ENCODE peak calls at places on chromosomes 16 and 17, in seven cellular contexts. I is heart left ventricle; T is CD8-positive, alpha-beta T cell; H is GM12878; G is GM23338; W is endodermal cell; A is IMR-90. Y is an unnamed sample.

GRCh38 chr17:4708436-4708835 is 2.0 kb upstream of the ARRB2 start:
- DNase-seq in I (no peak), T (peak; percentile 74), H (no peak), G (peak; percentile 80), W (peak; percentile 80), A (no peak), Y (no peak)

GRCh38 chr16:73033271-73033998 is 14.5 kb downstream of the ZFHX3 start:
- DNase-seq in I (no peak), T (no peak), H (no peak), G (peak; percentile 96), W (peak; percentile 92), A (no peak), Y (no peak)

GRCh38 chr16:83345846-83346245 is 461.9 kb upstream of the HSBP1 start:
- DNase-seq in I (no peak), T (no peak), H (no peak), G (peak; percentile 36), W (no peak), A (no peak), Y (no peak)

GRCh38 chr16:10083301-10083700 is 98.9 kb downstream of the GRIN2A start:
- DNase-seq in I (no peak), T (no peak), H (no peak), G (no peak), W (no peak), A (no peak), Y (no peak)

GRCh38 chr16:88616320-88616719 is 22.1 kb upstream of the IL17C start:
- DNase-seq in I (no peak), T (peak; percentile 14), H (no peak), G (no peak), W (no peak), A (no peak), Y (no peak)

GRCh38 chr16:47110939-47111338 is 32.8 kb downstream of the NETO2 start:
- DNase-seq in I (no peak), T (no peak), H (no peak), G (peak; percentile 53), W (no peak), A (no peak), Y (no peak)

GRCh38 chr16:11010576-11011221 is 66.3 kb downstream of the CLEC16A start:
- DNase-seq in I (no peak), T (no peak), H (no peak), G (no peak), W (no peak), A (no peak), Y (peak; percentile 65)

GRCh38 chr16:50977064-50977621 is 173.9 kb downstream of the SALL1 start:
- DNase-seq in I (no peak), T (no peak), H (no peak), G (no peak), W (no peak), A (no peak), Y (no peak)

GRCh38 chr17:73586921-73587680 is 57.1 kb downstream of the SDK2 start:
- DNase-seq in I (peak; percentile 66), T (no peak), H (no peak), G (no peak), W (peak; percentile 70), A (no peak), Y (peak; percentile 48)

GRCh38 chr17:7552621-7553051 is 3.8 kb downstream of the TNFSF12 start:
- DNase-seq in I (no peak), T (no peak), H (peak; percentile 95), G (no peak), W (no peak), A (no peak), Y (no peak)

GRCh38 chr16:20271893-20272292 is 55.4 kb downstream of the GP2 start:
- DNase-seq in I (no peak), T (no peak), H (no peak), G (no peak), W (peak; percentile 53), A (no peak), Y (no peak)

GRCh38 chr17:75753514-75754377 is 11.2 kb downstream of the GALK1 start:
- DNase-seq in I (peak; percentile 90), T (peak; percentile 72), H (no peak), G (peak; percentile 92), W (peak; percentile 97), A (peak; percentile 56), Y (peak; percentile 78)

GRCh38 chr16:49023095-49023494 is 258.5 kb downstream of the CBLN1 start:
- DNase-seq in I (no peak), T (no peak), H (no peak), G (no peak), W (no peak), A (peak; percentile 39), Y (no peak)

GRCh38 chr17:41580651-41581365 is 5.9 kb downstream of the KRT14 start:
- DNase-seq in I (no peak), T (no peak), H (no peak), G (no peak), W (no peak), A (no peak), Y (no peak)

GRCh38 chr16:16052916-16053315 is 103.5 kb downstream of the ABCC1 start:
- DNase-seq in I (no peak), T (no peak), H (no peak), G (no peak), W (no peak), A (peak; percentile 89), Y (no peak)

GRCh38 chr16:88705076-88705684 is 1.0 kb downstream of the RNF166 start:
- DNase-seq in I (no peak), T (peak; percentile 78), H (no peak), G (no peak), W (no peak), A (peak; percentile 34), Y (no peak)

GRCh38 chr16:84699147-84699711 is 571 bp upstream of the USP10 start:
- DNase-seq in I (no peak), T (no peak), H (no peak), G (no peak), W (no peak), A (no peak), Y (no peak)

GRCh38 chr17:64252831-64253230 is 10.2 kb downstream of the TEX2 start:
- DNase-seq in I (no peak), T (no peak), H (no peak), G (no peak), W (no peak), A (peak; percentile 30), Y (no peak)

GRCh38 chr16:17416461-17417221 is 54.1 kb downstream of the XYLT1 start:
- DNase-seq in I (no peak), T (peak; percentile 56), H (peak; percentile 89), G (peak; percentile 78), W (peak; percentile 78), A (peak; percentile 38), Y (peak; percentile 21)
- H3K4me3 ChIP-seq in I (peak overlapping the region; percentile 4), T (peak overlapping the region; percentile 49), H (peak overlapping the region; percentile 34), G (no peak overlapping the region), W (peak overlapping the region; percentile 59), A (no peak overlapping the region), Y (peak overlapping the region; percentile 33)

GRCh38 chr16:86457621-86458456 is 52.5 kb upstream of the FOXF1 start:
- DNase-seq in I (no peak), T (no peak), H (no peak), G (no peak), W (no peak), A (peak; percentile 99), Y (no peak)
- H3K4me1 ChIP-seq in I (no peaks in the 10 kb centered on the region), T (no peaks in the 10 kb centered on the region), H (no peaks in the 10 kb centered on the region), G (no peaks in the 10 kb centered on the region), W (no peaks in the 10 kb centered on the region), A (peaks cover 30% of the 10 kb centered on the region), Y (no peaks in the 10 kb centered on the region)

DNA sequence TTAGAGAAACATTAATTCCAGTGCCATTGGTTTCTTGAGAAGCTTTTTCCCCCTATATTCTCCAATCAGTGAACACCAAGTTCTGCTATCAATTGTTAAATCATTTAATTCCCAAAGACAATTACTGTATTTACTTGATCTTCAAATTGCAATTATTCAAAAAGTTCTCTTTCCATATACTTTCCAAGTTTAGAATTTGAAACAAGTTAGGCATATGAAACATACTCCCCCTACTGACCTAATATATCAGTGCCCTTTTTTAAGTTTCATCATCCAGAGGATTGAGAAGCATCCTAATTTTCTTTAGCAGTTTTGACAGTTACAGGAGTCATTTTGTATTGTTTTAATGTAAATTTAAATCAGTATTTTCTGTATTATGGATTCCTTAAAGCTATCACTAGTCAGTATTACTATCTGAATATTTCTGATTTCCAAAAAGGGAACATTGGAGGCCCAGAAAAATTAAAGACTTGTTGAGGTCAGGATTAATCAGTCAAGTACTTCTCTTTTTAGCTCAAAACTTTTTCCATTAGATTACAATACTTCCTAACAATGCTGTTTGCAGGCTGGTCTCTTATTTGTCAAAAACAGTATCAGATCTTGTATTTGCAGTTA is 16.3 kb downstream of the MEIOC start:
- DNase-seq in I (no peak), T (no peak), H (no peak), G (peak; percentile 45), W (no peak), A (peak; percentile 34), Y (no peak)
- TF ChIP-seq CTCF in I (peak; percentile 51), T (peak; percentile 31), H (peak; percentile 57), G (no peak), W (peak; percentile 85), A (peak; percentile 64), Y (peak; percentile 59)

DNA sequence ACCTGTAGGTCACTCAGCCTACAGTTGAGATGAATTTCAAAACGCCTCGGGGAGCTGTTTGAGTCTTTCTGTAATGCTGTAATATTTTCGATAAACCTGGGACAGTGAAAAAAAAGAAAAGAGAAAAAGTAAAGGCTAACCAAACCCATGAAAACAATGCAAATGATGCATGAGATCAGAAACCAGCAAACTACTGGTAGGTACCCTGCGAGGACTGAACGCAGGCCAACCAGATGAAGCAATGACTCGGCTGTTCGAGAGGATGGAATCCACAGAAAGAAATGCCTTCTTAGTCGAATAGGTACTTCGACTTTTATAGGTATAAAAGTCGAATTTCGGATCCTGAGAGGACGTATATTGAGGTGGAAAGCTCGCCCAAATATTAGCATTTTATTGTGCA is 509 bp upstream of the ATAD5 start:
- DNase-seq in I (no peak), T (no peak), H (no peak), G (peak; percentile 63), W (peak; percentile 79), A (peak; percentile 5), Y (no peak)
- H3K4me3 ChIP-seq in I (peak overlapping the region; percentile 78), T (peak overlapping the region; percentile 95), H (peak overlapping the region; percentile 98), G (peak overlapping the region; percentile 97), W (peak overlapping the region; percentile 99), A (peak overlapping the region; percentile 86), Y (peak overlapping the region; percentile 94)

GRCh38 chr17:39926588-39927100 is 757 bp downstream of the ORMDL3 start:
- DNase-seq in I (no peak), T (peak; percentile 80), H (no peak), G (peak; percentile 78), W (peak; percentile 88), A (no peak), Y (peak; percentile 33)
- H3K4me1 ChIP-seq in I (peaks cover 75% of the 10 kb centered on the region), T (peaks cover 57% of the 10 kb centered on the region), H (peaks cover 29% of the 10 kb centered on the region), G (peaks cover 15% of the 10 kb centered on the region), W (no peaks in the 10 kb centered on the region), A (peaks cover 41% of the 10 kb centered on the region), Y (peaks cover 89% of the 10 kb centered on the region)

GRCh38 chr16:86952769-86953168 is 364.4 kb downstream of the C16orf95 start:
- DNase-seq in I (no peak), T (no peak), H (no peak), G (no peak), W (no peak), A (peak; percentile 61), Y (no peak)
- TF ChIP-seq CTCF in I (no peak), T (no peak), H (no peak), G (no peak), W (no peak), A (no peak), Y (no peak)

GRCh38 chr17:81509048-81509686 is 3.4 kb downstream of the ACTG1 start:
- DNase-seq in I (no peak), T (no peak), H (no peak), G (no peak), W (peak; percentile 78), A (no peak), Y (no peak)
- H3K4me3 ChIP-seq in I (peak overlapping the region; percentile 94), T (peak overlapping the region; percentile 84), H (peak overlapping the region; percentile 95), G (peak overlapping the region; percentile 97), W (peak overlapping the region; percentile 95), A (peak overlapping the region; percentile 79), Y (peak overlapping the region; percentile 93)

GRCh38 chr17:33976816-33977215 is 278.3 kb upstream of the CCL2 start:
- DNase-seq in I (no peak), T (no peak), H (no peak), G (no peak), W (peak; percentile 46), A (no peak), Y (no peak)
- H3K4me1 ChIP-seq in I (no peaks in the 10 kb centered on the region), T (no peaks in the 10 kb centered on the region), H (peaks cover 22% of the 10 kb centered on the region), G (no peaks in the 10 kb centered on the region), W (peaks cover 7% of the 10 kb centered on the region), A (no peaks in the 10 kb centered on the region), Y (peaks cover 37% of the 10 kb centered on the region)